ENCODE peak calls at places on chromosomes 13 and 19, in four cellular contexts. One of them, this sample, is unnamed.

GRCh38 chr19:48390188-48391099 is 907 bp downstream of the KDELR1 start:
- DNase-seq in GM10248: peak
- DNase-seq in neural progenitor cell: peak
- DNase-seq in endothelial cell: peak
- DNase-seq in this sample: peak

GRCh38 chr13:109998808-109999528 is 212.6 kb upstream of the IRS2 start:
- DNase-seq in GM10248: no peak
- DNase-seq in neural progenitor cell: no peak
- DNase-seq in endothelial cell: no peak
- DNase-seq in this sample: no peak

GRCh38 chr13:97306106-97306505 is 84.0 kb downstream of the MBNL2 start:
- DNase-seq in GM10248: no peak
- DNase-seq in neural progenitor cell: no peak
- DNase-seq in endothelial cell: no peak
- DNase-seq in this sample: no peak

GRCh38 chr13:100646030-100646673 is 28.4 kb downstream of the TMTC4 start:
- DNase-seq in GM10248: no peak
- DNase-seq in neural progenitor cell: peak
- DNase-seq in endothelial cell: peak
- DNase-seq in this sample: peak

GRCh38 chr13:99658266-99658991 is 157.2 kb downstream of the TM9SF2 start:
- DNase-seq in GM10248: no peak
- DNase-seq in neural progenitor cell: peak
- DNase-seq in endothelial cell: peak
- DNase-seq in this sample: peak

GRCh38 chr13:108609353-108609752 is 20.1 kb upstream of the MYO16 start:
- DNase-seq in GM10248: no peak
- DNase-seq in neural progenitor cell: peak
- DNase-seq in endothelial cell: no peak
- DNase-seq in this sample: no peak

GRCh38 chr13:24275041-24275440 is 34.3 kb upstream of the C1QTNF9 start:
- DNase-seq in GM10248: no peak
- DNase-seq in neural progenitor cell: no peak
- DNase-seq in endothelial cell: no peak
- DNase-seq in this sample: no peak

GRCh38 chr13:20400774-20401173 is 124.9 kb downstream of the CRYL1 start:
- DNase-seq in GM10248: no peak
- DNase-seq in neural progenitor cell: no peak
- DNase-seq in endothelial cell: no peak
- DNase-seq in this sample: no peak

GRCh38 chr19:39829702-39830275 is 4.2 kb downstream of the DYRK1B start:
- DNase-seq in GM10248: no peak
- DNase-seq in neural progenitor cell: no peak
- DNase-seq in endothelial cell: no peak
- DNase-seq in this sample: no peak

GRCh38 chr19:5960005-5961001 is 17.6 kb downstream of the RANBP3 start:
- DNase-seq in GM10248: no peak
- DNase-seq in neural progenitor cell: no peak
- DNase-seq in endothelial cell: no peak
- DNase-seq in this sample: no peak

GRCh38 chr13:99059498-99060070 is 81.7 kb upstream of the DOCK9 start:
- DNase-seq in GM10248: no peak
- DNase-seq in neural progenitor cell: no peak
- DNase-seq in endothelial cell: no peak
- DNase-seq in this sample: no peak

GRCh38 chr19:13978721-13979191 is 26.4 kb downstream of the DCAF15 start:
- DNase-seq in GM10248: no peak
- DNase-seq in neural progenitor cell: no peak
- DNase-seq in endothelial cell: peak
- DNase-seq in this sample: peak

GRCh38 chr13:62626771-62627170 is 1211.1 kb upstream of the PCDH20 start:
- DNase-seq in GM10248: peak
- DNase-seq in neural progenitor cell: peak
- DNase-seq in endothelial cell: no peak
- DNase-seq in this sample: no peak

GRCh38 chr19:45283443-45284033 is 32.5 kb downstream of the MARK4 start:
- DNase-seq in GM10248: peak
- DNase-seq in neural progenitor cell: no peak
- DNase-seq in endothelial cell: no peak
- DNase-seq in this sample: no peak

GRCh38 chr13:80718970-80719369 is 378.0 kb upstream of the SPRY2 start:
- DNase-seq in GM10248: no peak
- DNase-seq in neural progenitor cell: no peak
- DNase-seq in endothelial cell: no peak
- DNase-seq in this sample: no peak

GRCh38 chr19:56477429-56478338 is 539 bp upstream of the ZNF667 start:
- DNase-seq in GM10248: no peak
- DNase-seq in neural progenitor cell: peak
- DNase-seq in endothelial cell: peak
- DNase-seq in this sample: peak

GRCh38 chr13:24050292-24050711 is 110.2 kb upstream of the SPATA13 start:
- DNase-seq in GM10248: no peak
- DNase-seq in neural progenitor cell: no peak
- DNase-seq in endothelial cell: no peak
- DNase-seq in this sample: no peak

GRCh38 chr13:78323848-78324247 is 279.5 kb downstream of the POU4F1 start:
- DNase-seq in GM10248: no peak
- DNase-seq in neural progenitor cell: no peak
- DNase-seq in endothelial cell: no peak
- DNase-seq in this sample: no peak

GRCh38 chr19:33906578-33907335 is 110.1 kb downstream of the KCTD15 start:
- DNase-seq in GM10248: no peak
- DNase-seq in neural progenitor cell: peak
- DNase-seq in endothelial cell: peak
- DNase-seq in this sample: peak

GRCh38 chr19:11382898-11383705 is 1.0 kb downstream of the EPOR start:
- DNase-seq in GM10248: peak
- DNase-seq in neural progenitor cell: peak
- DNase-seq in endothelial cell: peak
- DNase-seq in this sample: peak

GRCh38 chr19:10769533-10770491 is 51.9 kb downstream of the DNM2 start:
- DNase-seq in GM10248: no peak
- DNase-seq in neural progenitor cell: peak
- DNase-seq in endothelial cell: peak
- DNase-seq in this sample: no peak

GRCh38 chr19:51272183-51272817 is 21.4 kb downstream of the SIGLECL1 start:
- DNase-seq in GM10248: no peak
- DNase-seq in neural progenitor cell: no peak
- DNase-seq in endothelial cell: no peak
- DNase-seq in this sample: no peak

GRCh38 chr13:89380101-89380500 is 1708.9 kb downstream of the SLITRK5 start:
- DNase-seq in GM10248: no peak
- DNase-seq in neural progenitor cell: no peak
- DNase-seq in endothelial cell: no peak
- DNase-seq in this sample: no peak

DNA sequence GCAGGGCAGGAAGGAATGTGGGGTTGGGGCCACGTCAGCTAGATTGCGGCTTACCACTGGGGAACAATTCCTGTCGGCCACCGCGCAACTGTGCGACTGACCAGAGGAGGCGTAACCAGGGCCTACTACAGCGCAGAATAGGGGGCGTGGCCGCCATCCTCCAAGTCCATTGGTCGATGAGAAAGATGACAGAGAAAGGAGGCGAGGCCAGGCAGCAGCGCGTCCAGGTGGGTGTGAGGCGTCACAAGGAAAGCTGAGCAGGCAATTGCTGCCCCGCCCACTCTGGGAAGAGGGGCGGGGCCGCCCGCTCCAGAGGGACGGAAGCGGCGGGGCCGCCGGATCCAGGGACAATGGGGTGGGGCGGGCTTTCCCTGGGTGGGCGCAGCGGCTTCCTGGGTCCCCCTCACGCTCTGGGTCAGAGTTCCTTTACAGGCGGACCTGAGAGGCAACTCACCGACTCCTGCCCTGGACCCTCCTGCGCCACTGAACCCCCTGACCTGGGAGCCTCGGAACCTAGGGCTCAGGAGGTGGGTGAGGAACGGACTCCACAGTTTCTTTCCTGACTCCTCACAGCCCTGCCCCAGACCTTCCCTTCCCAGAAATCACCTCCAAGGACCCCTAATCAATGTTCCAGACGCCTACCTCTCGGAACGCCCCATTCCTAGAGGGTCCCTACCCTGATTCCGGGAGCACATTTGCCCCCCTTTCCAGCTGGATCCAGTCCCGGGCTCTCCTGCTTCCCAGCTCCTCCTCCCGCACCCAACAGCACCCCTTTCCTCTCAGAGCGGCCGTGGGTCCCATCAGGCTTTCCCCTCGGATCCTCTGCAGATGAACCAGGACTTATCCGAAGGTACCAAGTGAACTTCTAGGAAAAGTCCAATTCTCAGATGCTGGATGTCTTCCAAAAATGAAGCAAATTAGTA is 101.5 kb upstream of the ZNF492 start:
- DNase-seq in GM10248: no peak
- DNase-seq in neural progenitor cell: no peak
- DNase-seq in endothelial cell: no peak
- DNase-seq in this sample: no peak
- TF ChIP-seq CTCF in GM10248: no peak
- TF ChIP-seq CTCF in neural progenitor cell: no peak
- TF ChIP-seq CTCF in endothelial cell: no peak
- TF ChIP-seq CTCF in this sample: no peak

DNA sequence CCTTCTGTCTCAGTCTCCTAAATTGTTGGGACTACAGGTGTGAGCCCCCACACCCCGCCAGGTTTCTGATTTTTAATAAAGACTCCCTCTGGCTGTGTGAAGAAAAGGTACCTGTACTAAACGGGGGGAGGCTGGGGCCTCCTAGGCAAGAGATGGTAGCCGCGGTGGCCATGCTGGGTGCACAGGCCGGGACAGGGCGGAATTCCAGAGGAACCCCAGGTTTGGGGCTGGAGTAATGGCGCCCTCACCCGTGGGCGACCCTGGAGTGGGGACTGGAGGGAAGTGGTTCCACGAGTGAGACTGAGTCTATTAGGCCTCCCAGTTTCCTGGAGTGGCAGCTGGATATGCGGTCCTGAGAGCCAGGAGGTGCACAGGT is 1.6 kb upstream of the CBARP start:
- DNase-seq in GM10248: no peak
- DNase-seq in neural progenitor cell: peak
- DNase-seq in endothelial cell: no peak
- DNase-seq in this sample: no peak
- TF ChIP-seq CTCF in GM10248: no peak
- TF ChIP-seq CTCF in neural progenitor cell: no peak
- TF ChIP-seq CTCF in endothelial cell: no peak
- TF ChIP-seq CTCF in this sample: no peak

DNA sequence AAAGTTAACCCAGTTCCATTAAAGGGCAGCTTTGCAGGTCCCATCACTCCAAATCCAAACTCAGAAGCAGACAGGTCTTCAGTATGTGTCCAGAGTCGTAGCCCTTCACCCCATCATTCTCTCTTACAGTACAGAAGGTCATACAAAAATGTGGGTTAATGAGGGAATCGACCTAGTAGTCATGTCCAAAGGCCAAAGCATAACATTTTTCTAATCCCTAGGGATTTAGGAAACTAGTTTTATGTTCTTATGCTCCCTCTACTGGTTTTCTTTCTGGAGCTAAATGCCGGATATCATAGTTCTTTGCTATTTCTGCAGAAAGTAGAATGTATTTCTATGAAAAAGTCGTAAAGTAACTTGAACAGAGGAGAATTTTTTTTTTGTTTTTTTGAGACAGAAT is 72.2 kb downstream of the DHRS12 start:
- DNase-seq in GM10248: no peak
- DNase-seq in neural progenitor cell: no peak
- DNase-seq in endothelial cell: no peak
- DNase-seq in this sample: no peak
- TF ChIP-seq CTCF in GM10248: no peak
- TF ChIP-seq CTCF in neural progenitor cell: no peak
- TF ChIP-seq CTCF in endothelial cell: no peak
- TF ChIP-seq CTCF in this sample: no peak

DNA sequence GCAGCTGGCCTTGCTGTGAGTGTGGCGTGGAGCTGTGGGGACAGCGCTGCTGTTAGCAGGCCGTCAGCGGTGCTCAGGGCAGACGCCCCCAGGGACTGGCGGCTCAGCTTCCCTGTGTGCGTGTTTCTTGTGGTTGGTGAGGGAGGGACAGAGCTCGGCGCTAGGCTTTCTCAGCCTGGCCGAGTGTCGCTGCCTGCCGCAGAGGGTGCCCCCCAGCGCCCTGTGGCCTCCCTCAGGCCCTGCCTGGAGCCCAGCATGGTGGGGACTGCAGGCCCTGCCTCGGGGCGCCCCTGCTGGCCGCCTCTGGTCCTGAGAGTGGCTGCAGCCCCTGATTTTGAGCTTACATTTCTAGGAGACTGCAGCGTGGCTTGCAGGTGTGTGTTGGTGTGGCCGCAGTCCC is 35.5 kb downstream of the DOT1L start:
- DNase-seq in GM10248: no peak
- DNase-seq in neural progenitor cell: peak
- DNase-seq in endothelial cell: peak
- DNase-seq in this sample: peak
- TF ChIP-seq CTCF in GM10248: peak
- TF ChIP-seq CTCF in neural progenitor cell: peak
- TF ChIP-seq CTCF in endothelial cell: peak
- TF ChIP-seq CTCF in this sample: peak

DNA sequence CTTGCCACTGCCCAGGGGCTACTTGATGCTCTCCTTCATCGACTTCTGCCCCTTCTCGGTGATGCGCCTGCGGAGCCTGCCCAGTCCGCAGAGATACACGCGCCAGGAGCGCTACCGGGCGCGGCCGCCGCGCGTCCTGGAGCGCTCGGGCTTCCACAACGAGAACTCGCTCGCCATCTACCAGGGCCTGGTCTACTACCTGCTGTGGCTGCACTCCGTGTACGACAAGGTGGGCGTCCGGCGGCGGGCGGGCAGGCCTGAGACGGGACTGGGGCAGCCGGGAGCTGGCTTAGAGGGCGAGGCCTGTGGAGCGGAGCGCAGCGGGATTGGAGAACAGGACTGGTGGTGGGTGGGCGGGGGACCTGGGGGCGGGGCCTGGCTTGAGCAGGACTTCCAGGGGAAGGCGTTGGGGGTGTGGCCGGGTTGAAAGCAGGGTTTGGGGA is 12.7 kb upstream of the PSMD8 start:
- DNase-seq in GM10248: peak
- DNase-seq in neural progenitor cell: peak
- DNase-seq in endothelial cell: peak
- DNase-seq in this sample: peak
- TF ChIP-seq CTCF in GM10248: no peak
- TF ChIP-seq CTCF in neural progenitor cell: peak
- TF ChIP-seq CTCF in endothelial cell: no peak
- TF ChIP-seq CTCF in this sample: no peak

DNA sequence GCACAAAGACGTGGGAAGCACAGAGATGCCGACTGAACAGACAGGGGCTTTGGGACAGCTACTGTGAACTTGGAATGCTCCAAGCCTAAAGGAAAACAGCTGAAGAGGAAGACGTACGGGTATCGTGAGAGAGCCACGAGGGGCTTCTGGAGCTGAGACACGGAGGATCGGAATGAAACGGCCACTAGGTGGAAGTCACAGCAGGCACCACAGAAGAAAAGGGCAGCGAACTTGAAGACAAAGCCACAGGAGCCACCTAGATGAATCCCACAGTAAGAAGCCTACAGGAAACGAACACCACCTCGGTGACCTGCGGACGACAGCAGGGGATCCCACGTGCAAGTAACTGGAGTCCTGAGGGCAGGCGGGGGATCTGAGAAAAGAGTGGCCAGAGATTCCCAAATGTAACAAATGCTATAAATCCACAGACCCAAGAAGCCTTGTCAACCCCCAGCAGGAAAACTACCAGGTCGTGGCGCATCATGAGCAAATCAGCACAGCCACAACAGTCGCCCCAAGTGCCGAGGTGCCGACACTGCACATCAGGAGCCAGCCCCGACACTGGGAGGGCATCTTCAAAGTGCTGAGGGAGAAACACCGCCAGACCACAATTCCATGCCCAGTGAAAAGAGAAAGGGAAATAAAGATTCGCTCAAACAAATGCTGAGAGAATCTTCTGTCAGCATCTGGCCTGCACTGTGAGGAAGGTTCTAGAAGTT is 39.3 kb upstream of the ISYNA1 start:
- DNase-seq in GM10248: no peak
- DNase-seq in neural progenitor cell: no peak
- DNase-seq in endothelial cell: no peak
- DNase-seq in this sample: no peak
- TF ChIP-seq CTCF in GM10248: no peak
- TF ChIP-seq CTCF in neural progenitor cell: peak
- TF ChIP-seq CTCF in endothelial cell: no peak
- TF ChIP-seq CTCF in this sample: peak

This sample was measured in glutamatergic neuron.